ENCODE peak calls at places on chromosomes 12 and 14, in four cellular contexts. D is right lobe of liver, L is right cardiac atrium, E is C1 segment of cervical spinal cord. A is an unnamed sample.
A peak's percentile ranks its signal among the peaks of the same experiment; 100 is the strongest.

GRCh38 chr14:82270286-82270685 is 736.6 kb upstream of the SEL1L start:
- DNase-seq in L (no peak), D (no peak), E (no peak), A (no peak)

GRCh38 chr12:120394483-120395367 is 25.8 kb upstream of the MSI1 start:
- DNase-seq in E (no peak), D (no peak), L (no peak), A (no peak)

GRCh38 chr12:129145381-129145780 is 292.1 kb downstream of the GLT1D1 start:
- DNase-seq in L (no peak), E (no peak), D (no peak), A (no peak)

GRCh38 chr12:65607271-65607880 is 216.9 kb upstream of the HMGA2 start:
- DNase-seq in D (no peak), L (no peak), E (no peak), A (no peak)

GRCh38 chr12:17661250-17661649 is 428.7 kb downstream of the RERGL start:
- DNase-seq in L (no peak), D (no peak), E (no peak), A (no peak)

GRCh38 chr12:124044809-124045321 is 71.8 kb downstream of the ZNF664 start:
- DNase-seq in D (no peak), E (no peak), L (no peak), A (no peak)

GRCh38 chr14:71209888-71210287 is 302.6 kb downstream of the PCNX1 start:
- DNase-seq in D (no peak), L (no peak), E (no peak), A (no peak)

GRCh38 chr12:83140135-83140534 is 453.4 kb downstream of the TMTC2 start:
- DNase-seq in E (no peak), L (peak; percentile 33), D (no peak), A (no peak)

GRCh38 chr14:91417134-91417982 is at the start of gene CCDC88C:
- DNase-seq in D (peak; percentile 78), L (peak; percentile 85), E (no peak), A (peak; percentile 81)

GRCh38 chr12:78085562-78086182 is 255.0 kb downstream of the NAV3 start:
- DNase-seq in D (no peak), E (no peak), L (no peak), A (no peak)

GRCh38 chr14:63308723-63309317 is 9.9 kb downstream of the GPHB5 start:
- DNase-seq in D (peak; percentile 29), E (no peak), L (no peak), A (no peak)

GRCh38 chr12:120814903-120815429 is 89.2 kb downstream of the SPPL3 start:
- DNase-seq in L (no peak), D (no peak), E (no peak), A (no peak)

GRCh38 chr14:74085047-74085637 is 386 bp downstream of the LIN52 start:
- DNase-seq in L (no peak), E (no peak), D (no peak), A (no peak)

GRCh38 chr12:57148469-57149308 is 1.3 kb upstream of the LRP1-AS start:
- DNase-seq in E (no peak), L (peak; percentile 91), D (peak; percentile 81), A (no peak)

GRCh38 chr12:26789731-26790644 is 43.0 kb downstream of the ITPR2 start:
- DNase-seq in D (no peak), E (no peak), L (no peak), A (no peak)

GRCh38 chr14:71648725-71649124 is 283.5 kb upstream of the RGS6 start:
- DNase-seq in E (no peak), L (no peak), D (no peak), A (no peak)

GRCh38 chr14:95507174-95507573 is 9.3 kb downstream of the SYNE3 start:
- DNase-seq in D (peak; percentile 66), L (peak; percentile 86), E (peak; percentile 44), A (no peak)

GRCh38 chr14:101028971-101029667 is 125.6 kb upstream of the RTL1 start:
- DNase-seq in L (no peak), D (peak; percentile 3), E (no peak), A (no peak)

A was measured in frontal cortex.